ENCODE peak calls at places on chromosomes 4 and X, in six cellular contexts. W, N, S, D, Y and L are unnamed samples.

GRCh38 chr4:88106205-88106604 is 52.2 kb downstream of the ABCG2 start:
- DNase-seq in D (no peak), W (no peak), Y (no peak), S (no peak), N (peak), L (no peak)

GRCh38 chr4:110527156-110527555 is 51.2 kb downstream of the ENPEP start:
- DNase-seq in Y (no peak), N (no peak), D (no peak), W (no peak), S (no peak), L (no peak)

GRCh38 chr4:183145773-183146172 is 46.7 kb downstream of the WWC2 start:
- DNase-seq in S (no peak), Y (peak), N (no peak), D (no peak), W (no peak), L (no peak)

GRCh38 chrX:132564026-132564425 is 75.2 kb upstream of the MBNL3 start:
- DNase-seq in Y (no peak), W (no peak), D (no peak), S (no peak), N (no peak), L (no peak)

GRCh38 chr4:124936427-124936826 is 223.9 kb upstream of the ANKRD50 start:
- DNase-seq in Y (no peak), D (no peak), N (peak), S (peak), W (no peak), L (no peak)

GRCh38 chr4:141275834-141276233 is 55.1 kb downstream of the ZNF330 start:
- DNase-seq in S (no peak), W (no peak), Y (no peak), D (no peak), N (peak), L (no peak)

GRCh38 chrX:129553619-129554288 is 13.7 kb downstream of the OCRL start:
- DNase-seq in Y (no peak), D (peak), S (no peak), N (no peak), W (no peak), L (no peak)

GRCh38 chr4:931194-931959 is 739 bp downstream of the GAK start:
- DNase-seq in D (no peak), Y (peak), W (no peak), N (peak), S (no peak), L (peak)

GRCh38 chr4:98447648-98448047 is 186.5 kb downstream of the RAP1GDS1 start:
- DNase-seq in W (no peak), D (no peak), S (no peak), N (no peak), Y (no peak), L (no peak)

GRCh38 chr4:146379744-146380143 is 142.0 kb downstream of the SLC10A7 start:
- DNase-seq in W (no peak), D (no peak), Y (no peak), N (peak), S (no peak), L (peak)

GRCh38 chrX:48613502-48614160 is 16.3 kb downstream of the WDR13 start:
- DNase-seq in N (peak), Y (no peak), S (no peak), D (no peak), W (no peak), L (no peak)

GRCh38 chr4:8009710-8010534 is 70.3 kb upstream of the AFAP1 start:
- DNase-seq in N (no peak), D (no peak), W (no peak), S (no peak), Y (no peak), L (peak)

GRCh38 chrX:63784902-63785692 is at the start of gene ARHGEF9:
- DNase-seq in Y (no peak), S (no peak), N (no peak), D (no peak), W (no peak), L (no peak)
- TF ChIP-seq BHLHE40 in Y (no peak), S (no peak), N (no peak), D (no peak), W (no peak), L (no peak)

GRCh38 chr4:107922486-107923473 is 8.6 kb upstream of the CYP2U1 start:
- DNase-seq in D (no peak), N (no peak), W (no peak), S (no peak), Y (no peak), L (no peak)
- TF ChIP-seq BHLHE40 in D (no peak), N (no peak), W (no peak), S (no peak), Y (no peak), L (no peak)

GRCh38 chr4:6945052-6945409 is 35.4 kb downstream of the TBC1D14 start:
- DNase-seq in N (no peak), W (no peak), Y (no peak), D (no peak), S (no peak), L (no peak)

GRCh38 chr4:6943012-6943869 is 33.6 kb downstream of the TBC1D14 start:
- DNase-seq in Y (peak), D (no peak), S (no peak), W (no peak), N (no peak), L (no peak)

GRCh38 chr4:6946497-6946896 is 36.9 kb downstream of the TBC1D14 start:
- DNase-seq in D (no peak), W (no peak), S (no peak), Y (no peak), N (no peak), L (no peak)

GRCh38 chr4:6943870-6944195 is 34.2 kb downstream of the TBC1D14 start:
- DNase-seq in D (no peak), N (no peak), W (no peak), S (no peak), Y (no peak), L (no peak)

DNA sequence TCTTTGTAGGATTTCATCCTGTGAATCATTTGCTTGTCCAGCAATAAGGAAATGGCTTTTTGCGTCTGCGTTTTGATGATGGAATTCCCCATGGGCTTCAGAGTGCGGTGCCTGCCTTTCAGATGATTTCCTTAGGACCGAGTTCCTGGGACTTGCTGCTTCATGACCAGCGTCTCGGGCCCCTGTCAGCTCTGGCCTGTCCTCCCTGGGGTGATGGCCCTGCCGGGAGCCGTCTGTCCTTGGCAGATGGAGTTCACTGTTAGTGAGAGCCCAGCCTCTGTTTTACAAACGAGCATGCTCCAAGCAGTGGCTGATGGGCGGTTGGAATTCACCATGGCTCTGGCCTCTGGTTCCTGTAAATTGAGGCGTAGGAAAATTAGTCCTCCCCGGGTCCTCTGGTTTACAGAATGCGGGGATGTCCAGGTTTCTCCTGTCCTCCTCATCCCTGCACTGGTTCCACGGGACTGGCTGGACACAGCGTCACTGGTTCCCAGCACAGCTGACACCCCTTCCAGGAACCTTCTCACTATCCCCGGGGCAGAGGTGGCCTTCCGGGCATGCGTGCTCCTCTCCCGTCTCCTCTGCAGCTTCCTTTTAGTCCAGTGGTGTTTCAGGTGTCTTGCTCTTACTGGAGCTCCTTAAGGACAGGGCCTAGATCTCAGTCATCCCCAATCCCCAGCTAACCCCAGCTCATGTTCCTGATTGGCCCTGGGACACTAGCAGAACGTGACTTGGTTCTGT is 34.9 kb downstream of the TBC1D14 start:
- DNase-seq in D (no peak), N (no peak), W (no peak), S (no peak), Y (no peak), L (no peak)
- TF ChIP-seq BHLHE40 in D (no peak), N (no peak), W (no peak), S (no peak), Y (no peak), L (no peak)

GRCh38 chr4:93183589-93183988 is 645.0 kb upstream of the ATOH1 start:
- DNase-seq in S (no peak), D (no peak), Y (no peak), N (no peak), W (no peak), L (no peak)
- TF ChIP-seq BHLHE40 in S (no peak), D (no peak), Y (no peak), N (no peak), W (no peak), L (no peak)

DNA sequence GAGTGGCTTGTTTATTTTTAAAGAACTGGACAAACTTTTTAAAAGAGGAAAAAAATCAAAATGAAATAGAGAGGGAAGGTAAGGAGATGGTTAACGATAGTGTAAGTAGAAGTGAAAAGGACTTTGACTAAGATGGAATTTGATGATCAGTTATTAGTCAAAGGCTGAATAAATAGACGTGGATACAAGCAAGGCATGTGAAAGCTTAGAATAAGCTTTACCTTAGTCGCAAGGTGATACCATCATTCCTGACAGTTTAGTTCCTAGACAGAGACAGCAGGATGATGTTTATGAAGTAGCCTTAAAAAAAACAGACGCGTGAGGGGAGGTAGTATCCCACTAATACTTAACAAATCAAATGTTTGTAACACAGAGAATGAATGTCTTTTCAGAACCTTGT is 97.3 kb downstream of the PALLD start:
- DNase-seq in N (no peak), W (no peak), D (no peak), S (no peak), Y (no peak), L (no peak)
- TF ChIP-seq BHLHE40 in N (no peak), W (no peak), D (no peak), S (no peak), Y (no peak), L (no peak)

GRCh38 chr4:173478136-173478860 is 51.7 kb downstream of the HAND2 start:
- DNase-seq in S (no peak), D (no peak), N (peak), W (no peak), Y (no peak), L (no peak)
- TF ChIP-seq BHLHE40 in S (no peak), D (no peak), N (no peak), W (no peak), Y (no peak), L (no peak)

GRCh38 chrX:12080265-12080664 is 58.0 kb upstream of the FRMPD4 start:
- DNase-seq in W (peak), S (peak), D (no peak), N (peak), Y (peak), L (peak)
- TF ChIP-seq BHLHE40 in W (no peak), S (no peak), D (no peak), N (no peak), Y (no peak), L (no peak)

DNA sequence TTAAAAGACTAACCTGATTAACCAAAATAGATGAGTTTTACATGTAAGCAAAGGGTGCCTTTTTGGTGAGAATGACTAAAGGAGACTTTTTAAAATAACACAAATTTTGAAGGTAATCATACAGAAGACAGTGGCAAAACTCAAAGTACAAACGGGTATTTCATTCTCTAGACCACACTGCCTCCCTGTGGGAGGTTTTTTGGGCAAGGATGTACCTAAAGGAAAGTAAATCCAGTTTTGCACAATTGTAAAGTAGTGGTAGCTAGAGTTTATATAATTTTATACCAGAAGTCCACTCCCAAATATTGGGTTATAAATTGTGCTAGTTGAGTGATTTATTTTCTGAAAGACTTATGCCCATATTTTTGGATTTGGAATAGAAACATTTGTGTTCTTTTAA is 201.0 kb downstream of the PAPSS1 start:
- DNase-seq in Y (peak), W (no peak), N (peak), S (peak), D (no peak), L (peak)
- TF ChIP-seq BHLHE40 in Y (no peak), W (no peak), N (no peak), S (no peak), D (no peak), L (no peak)

GRCh38 chrX:136166221-136166855 is 19.0 kb downstream of the FHL1 start:
- DNase-seq in N (peak), D (no peak), Y (peak), S (peak), W (no peak), L (no peak)

GRCh38 chrX:136163694-136164093 is 16.4 kb downstream of the FHL1 start:
- DNase-seq in N (no peak), S (no peak), Y (no peak), D (no peak), W (no peak), L (no peak)

GRCh38 chrX:136171420-136171819 is 24.1 kb downstream of the FHL1 start:
- DNase-seq in D (no peak), Y (no peak), S (no peak), W (no peak), N (no peak), L (no peak)

GRCh38 chrX:136170109-136170800 is 22.9 kb downstream of the FHL1 start:
- DNase-seq in N (peak), D (no peak), W (no peak), S (no peak), Y (no peak), L (no peak)

DNA sequence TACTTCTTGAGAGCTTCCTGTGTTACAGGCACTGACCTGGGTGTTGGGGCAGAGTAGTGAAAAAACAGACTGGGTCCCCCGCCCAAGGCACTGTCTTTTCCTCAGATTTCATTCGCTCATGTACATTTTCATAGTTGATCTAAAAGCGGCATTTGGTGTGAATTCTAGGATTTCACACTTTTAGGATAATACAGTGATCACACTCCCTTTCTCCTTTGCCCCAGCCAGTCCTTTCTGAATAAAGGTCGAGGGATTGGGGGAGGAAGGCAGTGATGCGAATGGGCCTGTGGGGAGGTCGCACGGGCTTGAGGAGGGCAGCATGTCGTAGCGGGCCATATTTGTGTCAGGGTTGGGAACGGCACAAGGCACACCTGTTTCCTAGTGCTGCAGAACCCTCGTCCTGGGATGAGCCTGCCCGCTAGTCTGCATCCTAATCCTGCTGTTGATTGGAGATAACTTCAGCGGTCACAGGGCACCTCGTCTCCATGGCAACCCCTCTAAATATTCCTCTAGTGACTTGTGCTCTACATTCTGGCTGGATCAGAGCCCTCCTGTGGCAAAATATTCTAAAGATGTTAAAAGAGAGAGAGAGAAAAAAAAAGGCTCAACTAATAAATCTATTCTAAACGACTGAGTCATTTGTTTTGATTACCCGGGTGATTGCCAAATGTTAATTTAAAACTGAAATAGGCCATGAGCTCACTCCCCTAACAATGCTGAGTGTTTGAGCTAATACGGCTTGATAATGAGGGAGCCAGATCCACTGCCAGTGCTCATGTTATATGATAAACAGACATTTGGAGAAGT is 21.8 kb downstream of the FHL1 start:
- DNase-seq in S (peak), W (no peak), N (peak), D (no peak), Y (peak), L (no peak)
- TF ChIP-seq BHLHE40 in S (no peak), W (no peak), N (peak), D (no peak), Y (no peak), L (no peak)

GRCh38 chr4:83629945-83630684 is 94.2 kb downstream of the GPAT3 start:
- DNase-seq in Y (peak), W (no peak), S (no peak), N (peak), D (no peak), L (no peak)
- TF ChIP-seq BHLHE40 in Y (peak), W (no peak), S (no peak), N (no peak), D (no peak), L (no peak)